ENCODE peak calls at places on chromosomes 1 and 21, in eight cellular contexts. One of them, this sample, is unnamed.

GRCh38 chr21:41766883-41767605 is at the start of gene RIPK4:
- DNase-seq in HFF-Myc: no peak
- DNase-seq in fibroblast of the aortic adventitia: peak; percentile 13
- DNase-seq in upper lobe of right lung: peak; percentile 91
- DNase-seq in A673: peak; percentile 77
- DNase-seq in body of pancreas: peak; percentile 95
- DNase-seq in psoas muscle: no peak
- DNase-seq in GM12865: peak; percentile 63
- DNase-seq in this sample: peak; percentile 14

GRCh38 chr1:96730574-96731298 is 9.2 kb downstream of the PTBP2 start:
- DNase-seq in GM12865: no peak
- DNase-seq in A673: no peak
- DNase-seq in body of pancreas: no peak
- DNase-seq in HFF-Myc: no peak
- DNase-seq in psoas muscle: no peak
- DNase-seq in upper lobe of right lung: no peak
- DNase-seq in fibroblast of the aortic adventitia: peak; percentile 14
- DNase-seq in this sample: no peak

GRCh38 chr1:113998361-113998760 is 19.1 kb downstream of the OLFML3 start:
- DNase-seq in upper lobe of right lung: no peak
- DNase-seq in psoas muscle: no peak
- DNase-seq in GM12865: no peak
- DNase-seq in HFF-Myc: no peak
- DNase-seq in fibroblast of the aortic adventitia: no peak
- DNase-seq in body of pancreas: no peak
- DNase-seq in A673: peak; percentile 61
- DNase-seq in this sample: peak; percentile 28

GRCh38 chr1:35577071-35577998 is 4.2 kb downstream of the TFAP2E start:
- DNase-seq in body of pancreas: no peak
- DNase-seq in HFF-Myc: no peak
- DNase-seq in fibroblast of the aortic adventitia: no peak
- DNase-seq in upper lobe of right lung: peak; percentile 79
- DNase-seq in psoas muscle: peak; percentile 49
- DNase-seq in GM12865: peak; percentile 83
- DNase-seq in A673: no peak
- DNase-seq in this sample: no peak

GRCh38 chr1:184212649-184213314 is 161.3 kb downstream of the TSEN15 start:
- DNase-seq in A673: peak; percentile 52
- DNase-seq in GM12865: peak; percentile 42
- DNase-seq in body of pancreas: no peak
- DNase-seq in HFF-Myc: peak; percentile 24
- DNase-seq in upper lobe of right lung: no peak
- DNase-seq in fibroblast of the aortic adventitia: peak; percentile 84
- DNase-seq in psoas muscle: no peak
- DNase-seq in this sample: peak; percentile 88

GRCh38 chr1:34800214-34800613 is 7.4 kb downstream of the GJA4 start:
- DNase-seq in HFF-Myc: no peak
- DNase-seq in psoas muscle: no peak
- DNase-seq in A673: no peak
- DNase-seq in upper lobe of right lung: no peak
- DNase-seq in GM12865: peak; percentile 54
- DNase-seq in fibroblast of the aortic adventitia: peak; percentile 45
- DNase-seq in body of pancreas: no peak
- DNase-seq in this sample: peak; percentile 5

GRCh38 chr1:166167395-166167922 is 658 bp upstream of the FAM78B start:
- DNase-seq in psoas muscle: no peak
- DNase-seq in upper lobe of right lung: no peak
- DNase-seq in body of pancreas: peak; percentile 17
- DNase-seq in GM12865: no peak
- DNase-seq in HFF-Myc: no peak
- DNase-seq in fibroblast of the aortic adventitia: peak; percentile 41
- DNase-seq in A673: no peak
- DNase-seq in this sample: no peak

GRCh38 chr1:37782491-37782890 is 11.2 kb upstream of the MANEAL start:
- DNase-seq in HFF-Myc: no peak
- DNase-seq in GM12865: no peak
- DNase-seq in upper lobe of right lung: no peak
- DNase-seq in psoas muscle: no peak
- DNase-seq in fibroblast of the aortic adventitia: no peak
- DNase-seq in A673: no peak
- DNase-seq in body of pancreas: no peak
- DNase-seq in this sample: no peak

GRCh38 chr1:231165371-231165770 is 3.5 kb downstream of the TRIM67 start:
- DNase-seq in psoas muscle: no peak
- DNase-seq in body of pancreas: no peak
- DNase-seq in A673: no peak
- DNase-seq in GM12865: no peak
- DNase-seq in fibroblast of the aortic adventitia: no peak
- DNase-seq in upper lobe of right lung: no peak
- DNase-seq in HFF-Myc: no peak
- DNase-seq in this sample: peak; percentile 33

GRCh38 chr1:37305108-37305507 is 169.3 kb upstream of the ZC3H12A start:
- DNase-seq in HFF-Myc: no peak
- DNase-seq in body of pancreas: no peak
- DNase-seq in GM12865: no peak
- DNase-seq in psoas muscle: no peak
- DNase-seq in fibroblast of the aortic adventitia: no peak
- DNase-seq in upper lobe of right lung: no peak
- DNase-seq in A673: no peak
- DNase-seq in this sample: no peak

GRCh38 chr21:33270986-33271385 is 4.8 kb downstream of the IL10RB start:
- DNase-seq in A673: no peak
- DNase-seq in psoas muscle: no peak
- DNase-seq in fibroblast of the aortic adventitia: no peak
- DNase-seq in upper lobe of right lung: no peak
- DNase-seq in body of pancreas: no peak
- DNase-seq in HFF-Myc: no peak
- DNase-seq in GM12865: no peak
- DNase-seq in this sample: no peak

GRCh38 chr1:117512728-117513321 is 93.0 kb upstream of the TENT5C start:
- DNase-seq in body of pancreas: no peak
- DNase-seq in upper lobe of right lung: no peak
- DNase-seq in HFF-Myc: no peak
- DNase-seq in fibroblast of the aortic adventitia: peak; percentile 62
- DNase-seq in A673: peak; percentile 26
- DNase-seq in psoas muscle: no peak
- DNase-seq in GM12865: peak; percentile 13
- DNase-seq in this sample: peak; percentile 35

GRCh38 chr1:218297867-218298266 is 12.8 kb downstream of the RRP15 start:
- DNase-seq in A673: no peak
- DNase-seq in upper lobe of right lung: no peak
- DNase-seq in GM12865: no peak
- DNase-seq in psoas muscle: no peak
- DNase-seq in fibroblast of the aortic adventitia: peak; percentile 55
- DNase-seq in HFF-Myc: no peak
- DNase-seq in body of pancreas: no peak
- DNase-seq in this sample: peak; percentile 13

GRCh38 chr1:161219078-161219892 is 4.1 kb downstream of the APOA2 start:
- DNase-seq in upper lobe of right lung: no peak
- DNase-seq in body of pancreas: no peak
- DNase-seq in A673: no peak
- DNase-seq in GM12865: no peak
- DNase-seq in fibroblast of the aortic adventitia: no peak
- DNase-seq in HFF-Myc: no peak
- DNase-seq in psoas muscle: no peak
- DNase-seq in this sample: no peak

GRCh38 chr1:184851822-184852746 is 97.4 kb upstream of the EDEM3 start:
- DNase-seq in HFF-Myc: no peak
- DNase-seq in A673: no peak
- DNase-seq in psoas muscle: no peak
- DNase-seq in fibroblast of the aortic adventitia: no peak
- DNase-seq in GM12865: no peak
- DNase-seq in upper lobe of right lung: no peak
- DNase-seq in body of pancreas: no peak
- DNase-seq in this sample: no peak

GRCh38 chr1:162165528-162165927 is 96.0 kb downstream of the NOS1AP start:
- DNase-seq in fibroblast of the aortic adventitia: no peak
- DNase-seq in GM12865: no peak
- DNase-seq in body of pancreas: no peak
- DNase-seq in A673: peak; percentile 68
- DNase-seq in upper lobe of right lung: no peak
- DNase-seq in HFF-Myc: no peak
- DNase-seq in psoas muscle: no peak
- DNase-seq in this sample: no peak

GRCh38 chr1:198906739-198907422 is 268.0 kb downstream of the PTPRC start:
- DNase-seq in upper lobe of right lung: no peak
- DNase-seq in A673: no peak
- DNase-seq in body of pancreas: no peak
- DNase-seq in psoas muscle: no peak
- DNase-seq in GM12865: no peak
- DNase-seq in fibroblast of the aortic adventitia: no peak
- DNase-seq in HFF-Myc: no peak
- DNase-seq in this sample: no peak

GRCh38 chr1:47533176-47534039 is 95.6 kb downstream of the FOXD2 start:
- DNase-seq in fibroblast of the aortic adventitia: peak; percentile 71
- DNase-seq in upper lobe of right lung: peak; percentile 67
- DNase-seq in HFF-Myc: peak; percentile 57
- DNase-seq in GM12865: no peak
- DNase-seq in body of pancreas: peak; percentile 24
- DNase-seq in A673: peak; percentile 78
- DNase-seq in psoas muscle: peak; percentile 40
- DNase-seq in this sample: peak; percentile 82

GRCh38 chr1:54543729-54544496 is 4.1 kb upstream of the ACOT11 start:
- DNase-seq in GM12865: no peak
- DNase-seq in A673: peak; percentile 49
- DNase-seq in HFF-Myc: no peak
- DNase-seq in fibroblast of the aortic adventitia: peak; percentile 37
- DNase-seq in psoas muscle: no peak
- DNase-seq in upper lobe of right lung: no peak
- DNase-seq in body of pancreas: no peak
- DNase-seq in this sample: no peak

GRCh38 chr1:54545916-54546635 is 2.0 kb upstream of the ACOT11 start:
- DNase-seq in body of pancreas: no peak
- DNase-seq in fibroblast of the aortic adventitia: no peak
- DNase-seq in A673: no peak
- DNase-seq in GM12865: no peak
- DNase-seq in psoas muscle: no peak
- DNase-seq in upper lobe of right lung: no peak
- DNase-seq in HFF-Myc: no peak
- DNase-seq in this sample: no peak

GRCh38 chr1:54540891-54541290 is 7.1 kb upstream of the ACOT11 start:
- DNase-seq in fibroblast of the aortic adventitia: no peak
- DNase-seq in A673: peak; percentile 32
- DNase-seq in psoas muscle: no peak
- DNase-seq in GM12865: no peak
- DNase-seq in HFF-Myc: no peak
- DNase-seq in body of pancreas: no peak
- DNase-seq in upper lobe of right lung: no peak
- DNase-seq in this sample: no peak

GRCh38 chr1:54542962-54543539 is 5.0 kb upstream of the ACOT11 start:
- DNase-seq in HFF-Myc: no peak
- DNase-seq in body of pancreas: no peak
- DNase-seq in A673: peak; percentile 24
- DNase-seq in GM12865: no peak
- DNase-seq in upper lobe of right lung: no peak
- DNase-seq in fibroblast of the aortic adventitia: peak; percentile 18
- DNase-seq in psoas muscle: no peak
- DNase-seq in this sample: peak; percentile 22

GRCh38 chr1:54542120-54542961 is 5.7 kb upstream of the ACOT11 start:
- DNase-seq in body of pancreas: peak; percentile 67
- DNase-seq in psoas muscle: peak; percentile 60
- DNase-seq in fibroblast of the aortic adventitia: peak; percentile 36
- DNase-seq in HFF-Myc: no peak
- DNase-seq in upper lobe of right lung: peak; percentile 82
- DNase-seq in GM12865: peak; percentile 65
- DNase-seq in A673: peak; percentile 90
- DNase-seq in this sample: peak; percentile 78
- TF ChIP-seq CTCF in body of pancreas: no peak
- TF ChIP-seq CTCF in psoas muscle: no peak
- TF ChIP-seq CTCF in fibroblast of the aortic adventitia: peak; percentile 18
- TF ChIP-seq CTCF in HFF-Myc: no peak
- TF ChIP-seq CTCF in upper lobe of right lung: peak; percentile 19
- TF ChIP-seq CTCF in GM12865: no peak
- TF ChIP-seq CTCF in A673: peak; percentile 32
- TF ChIP-seq CTCF in this sample: no peak

DNA sequence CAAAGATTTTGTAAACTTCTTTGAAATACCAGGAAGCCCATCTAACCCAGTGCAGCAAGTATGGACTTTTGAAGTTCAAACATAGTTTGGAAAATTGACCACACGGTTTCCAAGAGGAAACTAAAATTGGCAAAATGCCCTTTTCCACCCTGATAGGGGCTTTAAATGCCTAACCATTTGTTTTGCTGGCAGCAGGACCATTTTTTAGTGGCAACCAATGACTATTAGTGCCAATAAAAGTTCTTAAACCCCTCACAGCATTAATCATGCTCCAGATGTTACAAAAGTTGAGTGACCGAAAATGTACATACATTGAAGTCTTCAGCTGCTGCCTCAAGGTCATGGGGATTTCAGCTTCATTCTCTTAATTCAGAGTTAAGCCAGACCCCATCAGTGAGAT is 46.4 kb upstream of the ENAH start:
- DNase-seq in psoas muscle: no peak
- DNase-seq in A673: peak; percentile 9
- DNase-seq in upper lobe of right lung: no peak
- DNase-seq in body of pancreas: no peak
- DNase-seq in HFF-Myc: no peak
- DNase-seq in fibroblast of the aortic adventitia: peak; percentile 58
- DNase-seq in GM12865: no peak
- DNase-seq in this sample: peak; percentile 17
- H3K4me3 ChIP-seq in psoas muscle: no peak overlapping the region
- H3K4me3 ChIP-seq in A673: no peak overlapping the region
- H3K4me3 ChIP-seq in upper lobe of right lung: no peak overlapping the region
- H3K4me3 ChIP-seq in body of pancreas: no peak overlapping the region
- H3K4me3 ChIP-seq in HFF-Myc: no peak overlapping the region
- H3K4me3 ChIP-seq in fibroblast of the aortic adventitia: no peak overlapping the region
- H3K4me3 ChIP-seq in GM12865: no peak overlapping the region
- H3K4me3 ChIP-seq in this sample: no peak overlapping the region

DNA sequence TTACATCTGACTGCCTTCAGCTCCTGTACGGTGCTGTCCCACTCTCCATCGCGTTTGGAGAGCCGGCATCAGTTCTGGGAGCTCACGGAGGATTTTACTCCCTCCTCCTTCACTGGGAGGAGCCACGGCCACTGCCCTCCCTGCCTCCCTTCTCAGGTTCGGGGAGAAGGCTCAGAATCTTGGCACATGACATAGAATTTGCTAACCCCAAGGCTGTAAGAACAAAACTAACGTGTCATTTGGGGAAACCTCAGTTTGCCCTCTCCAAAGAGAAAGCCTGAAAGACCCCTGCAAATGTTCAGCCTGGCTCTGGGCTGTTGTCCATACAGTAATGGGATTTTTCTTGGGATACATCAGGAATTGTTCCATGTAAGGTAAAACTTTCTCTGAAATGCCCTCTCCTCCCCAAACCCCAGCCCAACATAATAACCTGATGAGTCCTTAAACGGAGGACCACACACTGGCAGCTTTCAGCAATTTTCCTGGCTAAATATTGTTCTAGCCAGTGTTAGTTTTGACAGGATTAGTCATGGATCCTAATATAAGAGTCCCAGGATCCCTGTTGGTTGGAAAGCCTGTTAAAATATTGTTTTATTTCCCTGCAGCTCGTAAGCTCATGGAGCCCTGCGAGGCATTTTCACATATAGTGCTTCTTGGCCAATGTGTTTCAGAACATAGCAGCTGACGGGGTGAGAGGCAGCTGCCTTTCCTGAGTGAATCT is 98.8 kb downstream of the RHOU start:
- DNase-seq in body of pancreas: no peak
- DNase-seq in HFF-Myc: no peak
- DNase-seq in fibroblast of the aortic adventitia: no peak
- DNase-seq in psoas muscle: no peak
- DNase-seq in GM12865: no peak
- DNase-seq in upper lobe of right lung: no peak
- DNase-seq in A673: no peak
- DNase-seq in this sample: peak; percentile 29
- TF ChIP-seq CTCF in body of pancreas: no peak
- TF ChIP-seq CTCF in HFF-Myc: no peak
- TF ChIP-seq CTCF in fibroblast of the aortic adventitia: no peak
- TF ChIP-seq CTCF in psoas muscle: no peak
- TF ChIP-seq CTCF in GM12865: no peak
- TF ChIP-seq CTCF in upper lobe of right lung: no peak
- TF ChIP-seq CTCF in A673: no peak
- TF ChIP-seq CTCF in this sample: no peak

GRCh38 chr21:26846036-26846931 is 1.1 kb upstream of the ADAMTS1 start:
- DNase-seq in A673: peak; percentile 81
- DNase-seq in upper lobe of right lung: peak; percentile 86
- DNase-seq in fibroblast of the aortic adventitia: peak; percentile 85
- DNase-seq in HFF-Myc: no peak
- DNase-seq in body of pancreas: peak; percentile 61
- DNase-seq in psoas muscle: peak; percentile 88
- DNase-seq in GM12865: no peak
- DNase-seq in this sample: peak; percentile 71
- H3K4me3 ChIP-seq in A673: peak overlapping the region; percentile 69
- H3K4me3 ChIP-seq in upper lobe of right lung: peak overlapping the region; percentile 79
- H3K4me3 ChIP-seq in fibroblast of the aortic adventitia: peak overlapping the region; percentile 99
- H3K4me3 ChIP-seq in HFF-Myc: peak overlapping the region; percentile 67
- H3K4me3 ChIP-seq in body of pancreas: peak overlapping the region; percentile 75
- H3K4me3 ChIP-seq in psoas muscle: peak overlapping the region; percentile 90
- H3K4me3 ChIP-seq in GM12865: no peak overlapping the region
- H3K4me3 ChIP-seq in this sample: peak overlapping the region; percentile 75